ENCODE peak calls at places on chromosomes 3 and 15, in nine cellular contexts. One of them, this sample, is unnamed.

GRCh38 chr15:24898715-24899278 is 56.0 kb upstream of the SNRPN start:
- DNase-seq in heart right ventricle: no peak
- DNase-seq in stimulated activated CD4-positive, alpha-beta T cell treated with anti-CD3 and anti-CD28 coated beads, TNF-alpha, amount 100 ng/mL, for 1 hour: no peak
- DNase-seq in esophagus squamous epithelium: no peak
- DNase-seq in activated CD8-positive, alpha-beta memory T cell treated with anti-CD3 and anti-CD28 coated beads, Interleukin-2, amount 10 ng/mL, durations not matched to agents 7 days and 5 days: no peak
- DNase-seq in left colon: no peak
- DNase-seq in SW480: no peak
- DNase-seq in RWPE1: no peak
- DNase-seq in glutamatergic neuron: peak
- DNase-seq in this sample: no peak

GRCh38 chr3:131221731-131222130 is 159.8 kb upstream of the NUDT16 start:
- DNase-seq in heart right ventricle: no peak
- DNase-seq in stimulated activated CD4-positive, alpha-beta T cell treated with anti-CD3 and anti-CD28 coated beads, TNF-alpha, amount 100 ng/mL, for 1 hour: no peak
- DNase-seq in esophagus squamous epithelium: no peak
- DNase-seq in activated CD8-positive, alpha-beta memory T cell treated with anti-CD3 and anti-CD28 coated beads, Interleukin-2, amount 10 ng/mL, durations not matched to agents 7 days and 5 days: no peak
- DNase-seq in left colon: no peak
- DNase-seq in SW480: no peak
- DNase-seq in RWPE1: peak
- DNase-seq in glutamatergic neuron: no peak
- DNase-seq in this sample: no peak

GRCh38 chr15:90660195-90660995 is 56.8 kb upstream of the BLM start:
- DNase-seq in heart right ventricle: peak
- DNase-seq in stimulated activated CD4-positive, alpha-beta T cell treated with anti-CD3 and anti-CD28 coated beads, TNF-alpha, amount 100 ng/mL, for 1 hour: peak
- DNase-seq in esophagus squamous epithelium: peak
- DNase-seq in activated CD8-positive, alpha-beta memory T cell treated with anti-CD3 and anti-CD28 coated beads, Interleukin-2, amount 10 ng/mL, durations not matched to agents 7 days and 5 days: peak
- DNase-seq in left colon: peak
- DNase-seq in SW480: peak
- DNase-seq in RWPE1: peak
- DNase-seq in glutamatergic neuron: peak
- DNase-seq in this sample: peak

GRCh38 chr15:33279613-33280205 is 31.1 kb upstream of the RYR3 start:
- DNase-seq in heart right ventricle: no peak
- DNase-seq in stimulated activated CD4-positive, alpha-beta T cell treated with anti-CD3 and anti-CD28 coated beads, TNF-alpha, amount 100 ng/mL, for 1 hour: no peak
- DNase-seq in esophagus squamous epithelium: no peak
- DNase-seq in activated CD8-positive, alpha-beta memory T cell treated with anti-CD3 and anti-CD28 coated beads, Interleukin-2, amount 10 ng/mL, durations not matched to agents 7 days and 5 days: no peak
- DNase-seq in left colon: no peak
- DNase-seq in SW480: no peak
- DNase-seq in RWPE1: peak
- DNase-seq in glutamatergic neuron: no peak
- DNase-seq in this sample: no peak

GRCh38 chr3:173983353-173983752 is 585.8 kb downstream of the NLGN1 start:
- DNase-seq in heart right ventricle: no peak
- DNase-seq in stimulated activated CD4-positive, alpha-beta T cell treated with anti-CD3 and anti-CD28 coated beads, TNF-alpha, amount 100 ng/mL, for 1 hour: no peak
- DNase-seq in esophagus squamous epithelium: no peak
- DNase-seq in activated CD8-positive, alpha-beta memory T cell treated with anti-CD3 and anti-CD28 coated beads, Interleukin-2, amount 10 ng/mL, durations not matched to agents 7 days and 5 days: no peak
- DNase-seq in left colon: no peak
- DNase-seq in SW480: no peak
- DNase-seq in RWPE1: no peak
- DNase-seq in glutamatergic neuron: no peak
- DNase-seq in this sample: no peak

GRCh38 chr3:65379223-65379622 is 659.5 kb downstream of the MAGI1 start:
- DNase-seq in heart right ventricle: no peak
- DNase-seq in stimulated activated CD4-positive, alpha-beta T cell treated with anti-CD3 and anti-CD28 coated beads, TNF-alpha, amount 100 ng/mL, for 1 hour: no peak
- DNase-seq in esophagus squamous epithelium: no peak
- DNase-seq in activated CD8-positive, alpha-beta memory T cell treated with anti-CD3 and anti-CD28 coated beads, Interleukin-2, amount 10 ng/mL, durations not matched to agents 7 days and 5 days: no peak
- DNase-seq in left colon: no peak
- DNase-seq in SW480: no peak
- DNase-seq in RWPE1: no peak
- DNase-seq in glutamatergic neuron: no peak
- DNase-seq in this sample: no peak

GRCh38 chr3:83193526-83193925 is 1432.1 kb upstream of the GBE1 start:
- DNase-seq in heart right ventricle: no peak
- DNase-seq in stimulated activated CD4-positive, alpha-beta T cell treated with anti-CD3 and anti-CD28 coated beads, TNF-alpha, amount 100 ng/mL, for 1 hour: no peak
- DNase-seq in esophagus squamous epithelium: no peak
- DNase-seq in activated CD8-positive, alpha-beta memory T cell treated with anti-CD3 and anti-CD28 coated beads, Interleukin-2, amount 10 ng/mL, durations not matched to agents 7 days and 5 days: no peak
- DNase-seq in left colon: no peak
- DNase-seq in SW480: no peak
- DNase-seq in RWPE1: no peak
- DNase-seq in glutamatergic neuron: no peak
- DNase-seq in this sample: no peak

GRCh38 chr3:188021041-188021440 is 132.9 kb upstream of the LPP start:
- DNase-seq in heart right ventricle: no peak
- DNase-seq in stimulated activated CD4-positive, alpha-beta T cell treated with anti-CD3 and anti-CD28 coated beads, TNF-alpha, amount 100 ng/mL, for 1 hour: no peak
- DNase-seq in esophagus squamous epithelium: no peak
- DNase-seq in activated CD8-positive, alpha-beta memory T cell treated with anti-CD3 and anti-CD28 coated beads, Interleukin-2, amount 10 ng/mL, durations not matched to agents 7 days and 5 days: no peak
- DNase-seq in left colon: no peak
- DNase-seq in SW480: no peak
- DNase-seq in RWPE1: no peak
- DNase-seq in glutamatergic neuron: no peak
- DNase-seq in this sample: no peak